ENCODE peak calls at places on chromosomes 1 and 21, in five cellular contexts. W is cardiac fibroblast, P is left lung, Z is OCI-LY7, N is fibroblast of mammary gland. G is an unnamed sample.
A peak's percentile ranks its signal among the peaks of the same experiment; 100 is the strongest.

GRCh38 chr1:176102700-176103244 is 104.3 kb downstream of the COP1 start:
- DNase-seq in Z (no peak), N (peak; percentile 66), W (peak; percentile 49), P (no peak), G (no peak)

GRCh38 chr21:38289697-38290096 is 32.9 kb downstream of the KCNJ15 start:
- DNase-seq in W (peak; percentile 99), Z (no peak), P (peak; percentile 76), N (peak; percentile 100), G (peak; percentile 71)

GRCh38 chr1:117580882-117581281 is 25.0 kb upstream of the TENT5C start:
- DNase-seq in N (no peak), W (no peak), P (no peak), Z (no peak), G (no peak)

GRCh38 chr1:157574836-157575235 is 22.5 kb upstream of the FCRL5 start:
- DNase-seq in N (no peak), Z (no peak), W (no peak), P (no peak), G (no peak)

GRCh38 chr1:97307151-97307550 is 585.6 kb downstream of the PTBP2 start:
- DNase-seq in W (no peak), Z (no peak), N (no peak), P (no peak), G (no peak)

GRCh38 chr1:3900969-3901529 is 977 bp upstream of the C1orf174 start:
- DNase-seq in P (peak; percentile 99), Z (peak; percentile 98), N (peak; percentile 95), W (peak; percentile 97), G (peak; percentile 99)

GRCh38 chr1:99279525-99279924 is 15.2 kb downstream of the PLPPR4 start:
- DNase-seq in Z (no peak), N (no peak), P (no peak), W (no peak), G (no peak)

GRCh38 chr21:36773111-36773510 is 74.2 kb downstream of the SIM2 start:
- DNase-seq in W (peak; percentile 85), N (peak; percentile 75), Z (no peak), P (peak; percentile 69), G (no peak)

GRCh38 chr1:29900086-29900485 is 663.8 kb downstream of the PTPRU start:
- DNase-seq in P (no peak), W (no peak), Z (no peak), N (no peak), G (no peak)

GRCh38 chr1:153775432-153776311 is 465 bp downstream of the SLC27A3 start:
- DNase-seq in Z (peak; percentile 58), P (peak; percentile 71), N (peak; percentile 58), W (peak; percentile 53), G (peak; percentile 69)

GRCh38 chr21:10575311-10575667 is 53.9 kb downstream of the TPTE start:
- DNase-seq in N (no peak), P (no peak), W (no peak), Z (no peak), G (no peak)

GRCh38 chr1:66505671-66506392 is 28.1 kb upstream of the SGIP1 start:
- DNase-seq in W (peak; percentile 85), N (peak; percentile 75), Z (no peak), P (no peak), G (no peak)

GRCh38 chr1:201560328-201561194 is 21.6 kb downstream of the NAV1 start:
- DNase-seq in W (no peak), P (no peak), Z (no peak), N (no peak), G (no peak)

GRCh38 chr1:221166559-221167318 is 287.5 kb downstream of the HLX start:
- DNase-seq in W (no peak), P (peak; percentile 41), Z (no peak), N (no peak), G (no peak)

GRCh38 chr1:113987259-113987658 is 8.0 kb downstream of the OLFML3 start:
- DNase-seq in W (peak; percentile 39), N (no peak), Z (no peak), P (no peak), G (no peak)

GRCh38 chr1:198352975-198353695 is 187.3 kb downstream of the ATP6V1G3 start:
- DNase-seq in W (no peak), P (no peak), Z (no peak), N (no peak), G (no peak)

GRCh38 chr1:182217071-182217470 is 155.6 kb upstream of the ZNF648 start:
- DNase-seq in P (no peak), Z (no peak), N (peak; percentile 85), W (no peak), G (no peak)

GRCh38 chr21:42079008-42079938 is 8.2 kb downstream of the UMODL1 start:
- DNase-seq in P (no peak), N (no peak), Z (no peak), W (no peak), G (no peak)

GRCh38 chr1:95084317-95085176 is 11.8 kb upstream of the ALG14 start:
- DNase-seq in Z (peak; percentile 59), P (no peak), N (peak; percentile 55), W (peak; percentile 41), G (no peak)

GRCh38 chr1:147808025-147808424 is 47.6 kb upstream of the GJA5 start:
- DNase-seq in N (peak; percentile 20), P (no peak), W (peak; percentile 39), Z (no peak), G (no peak)

GRCh38 chr1:101566883-101567538 is 330.2 kb downstream of the S1PR1 start:
- DNase-seq in Z (no peak), W (no peak), P (no peak), N (no peak), G (no peak)

GRCh38 chr1:16286122-16286521 is 49.1 kb upstream of the CPLANE2 start:
- DNase-seq in Z (no peak), N (no peak), W (peak; percentile 29), P (no peak), G (no peak)

GRCh38 chr1:184557423-184558347 is 170.9 kb downstream of the C1orf21 start:
- DNase-seq in N (no peak), W (no peak), P (no peak), Z (no peak), G (no peak)

GRCh38 chr1:204598319-204598969 is 82.2 kb downstream of the MDM4 start:
- DNase-seq in P (no peak), N (no peak), W (no peak), Z (no peak), G (no peak)

GRCh38 chr1:20875198-20875973 is 88.3 kb upstream of the HP1BP3 start:
- DNase-seq in W (no peak), N (no peak), Z (no peak), P (no peak), G (no peak)

GRCh38 chr1:114153621-114154145 is at the start of gene SYT6:
- DNase-seq in W (no peak), P (no peak), N (no peak), Z (no peak), G (no peak)

GRCh38 chr1:64569376-64569775 is 99.4 kb downstream of the CACHD1 start:
- DNase-seq in W (no peak), N (no peak), Z (no peak), P (no peak), G (no peak)

GRCh38 chr1:72284398-72285073 is 2.2 kb upstream of the NEGR1 start:
- DNase-seq in Z (no peak), N (peak; percentile 95), P (peak; percentile 47), W (peak; percentile 98), G (no peak)

DNA sequence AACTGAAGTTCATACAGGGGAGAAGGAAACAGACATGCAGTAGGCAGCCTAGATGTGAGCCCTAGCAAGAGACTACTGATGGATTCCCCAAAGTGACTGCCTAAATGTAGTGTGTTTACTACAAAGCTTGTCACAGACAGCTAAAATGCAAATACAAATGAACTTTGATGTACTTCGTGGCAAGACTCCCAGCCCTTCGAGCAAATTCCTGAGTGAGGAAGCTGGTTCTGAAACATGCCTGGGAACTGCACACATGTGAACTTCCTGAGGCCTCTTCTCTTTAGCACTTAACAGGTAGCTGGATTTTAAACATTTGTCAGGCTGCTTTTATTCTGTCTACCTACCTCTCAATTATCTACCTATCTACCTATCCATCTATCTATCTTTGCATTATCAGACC is 6.7 kb upstream of the IRF2BP2 start:
- DNase-seq in W (peak; percentile 52), N (peak; percentile 31), P (no peak), Z (no peak), G (no peak)
- H3K4me3 ChIP-seq in W (no peak overlapping the region), N (no peak overlapping the region), P (no peak overlapping the region), Z (no peak overlapping the region), G (no peak overlapping the region)

GRCh38 chr1:51504806-51505525 is 14.1 kb downstream of the EPS15 start:
- DNase-seq in W (no peak), P (no peak), N (no peak), Z (no peak), G (no peak)

GRCh38 chr1:51509773-51510172 is 9.3 kb downstream of the EPS15 start:
- DNase-seq in N (no peak), P (no peak), W (no peak), Z (no peak), G (no peak)

GRCh38 chr1:51512120-51512519 is 6.9 kb downstream of the EPS15 start:
- DNase-seq in Z (peak; percentile 55), W (no peak), N (no peak), P (no peak), G (no peak)

GRCh38 chr1:51506537-51506936 is 12.5 kb downstream of the EPS15 start:
- DNase-seq in W (peak; percentile 93), P (no peak), Z (peak; percentile 32), N (peak; percentile 96), G (no peak)
- H3K4me3 ChIP-seq in W (peak overlapping the region; percentile 4), P (no peak overlapping the region), Z (peak overlapping the region; percentile 6), N (peak overlapping the region; percentile 22), G (peak overlapping the region; percentile 16)

GRCh38 chr1:54545916-54546635 is 2.0 kb upstream of the ACOT11 start:
- DNase-seq in P (no peak), W (no peak), Z (no peak), N (no peak), G (no peak)

GRCh38 chr1:54546651-54547348 is 1.2 kb upstream of the ACOT11 start:
- DNase-seq in Z (no peak), P (no peak), W (no peak), N (no peak), G (no peak)

GRCh38 chr1:54548389-54549044 is 489 bp downstream of the ACOT11 start:
- DNase-seq in Z (no peak), P (no peak), N (no peak), W (no peak), G (peak; percentile 58)

GRCh38 chr1:54549181-54549924 is 1.3 kb downstream of the ACOT11 start:
- DNase-seq in P (no peak), Z (no peak), W (no peak), N (no peak), G (peak; percentile 59)

GRCh38 chr1:54547601-54548388 is at the start of gene ACOT11:
- DNase-seq in W (peak; percentile 25), Z (no peak), P (peak; percentile 69), N (peak; percentile 56), G (peak; percentile 84)
- H3K4me3 ChIP-seq in W (no peak within 1 kb of the TSS), Z (no peak within 1 kb of the TSS), P (no peak within 1 kb of the TSS), N (no peak within 1 kb of the TSS), G (peak within 1 kb of the TSS; percentile 46)

DNA sequence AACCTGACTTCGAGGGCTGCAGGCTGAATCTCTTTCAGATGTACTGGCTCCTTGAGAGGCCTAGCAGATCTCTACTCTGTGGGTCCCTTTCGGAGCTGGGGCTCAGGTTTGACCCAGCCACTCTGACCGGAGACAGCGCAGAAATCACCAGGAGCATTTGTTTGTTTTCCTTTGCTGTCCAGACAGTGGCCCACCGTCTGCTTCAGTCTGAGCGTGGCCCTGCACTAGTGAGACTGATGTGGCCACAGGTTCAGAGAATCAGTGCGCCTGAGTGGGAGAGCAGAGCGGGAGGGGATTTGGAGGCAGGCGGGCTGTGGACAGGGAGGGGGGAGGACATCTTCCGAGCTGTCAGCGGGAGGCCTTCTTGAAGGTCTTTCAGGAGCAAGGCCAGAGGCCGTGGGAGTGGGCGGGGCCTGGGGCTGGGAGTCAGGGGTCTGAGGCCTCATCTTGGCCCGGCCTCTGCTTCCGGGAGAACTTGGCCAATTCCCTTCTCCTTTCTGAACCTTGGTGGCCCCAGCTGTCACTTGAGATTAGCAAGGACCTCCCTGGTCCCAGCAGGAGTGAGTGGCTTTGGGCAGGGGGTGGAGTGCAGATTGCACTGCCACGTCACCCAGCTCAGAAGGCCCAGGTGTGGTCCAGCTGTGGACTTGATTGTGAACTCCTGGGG is 8.1 kb downstream of the TNFRSF1B start:
- DNase-seq in Z (no peak), P (peak; percentile 70), N (no peak), W (no peak), G (peak; percentile 70)
- H3K4me3 ChIP-seq in Z (no peak overlapping the region), P (no peak overlapping the region), N (no peak overlapping the region), W (no peak overlapping the region), G (no peak overlapping the region)

G was measured in right atrium auricular region.